ENCODE peak calls at places on chromosomes 4 and X, in eight cellular contexts. M, I, G, O, H, K, U and B are unnamed samples. For H3K36me3, the result is how much of the 10 kb centered on the place peaks cover.

GRCh38 chr4:79650217-79650616 is 242.2 kb upstream of the GK2 start:
- DNase-seq in K (no peak), I (no peak), U (no peak), M (no peak), O (peak), H (peak), G (no peak), B (no peak)

GRCh38 chr4:11597506-11597905 is 168.8 kb upstream of the HS3ST1 start:
- DNase-seq in H (peak), I (no peak), O (no peak), M (no peak), U (no peak), K (no peak), G (no peak), B (no peak)

GRCh38 chrX:72105436-72105835 is 26.3 kb downstream of the RTL5 start:
- DNase-seq in G (no peak), K (no peak), M (no peak), H (no peak), U (no peak), I (no peak), O (no peak), B (no peak)

GRCh38 chrX:132435222-132435621 is 53.6 kb downstream of the MBNL3 start:
- DNase-seq in K (no peak), H (no peak), G (no peak), O (no peak), M (peak), I (no peak), U (no peak), B (peak)

GRCh38 chr4:105551968-105552746 is at the start of gene ARHGEF38:
- DNase-seq in I (no peak), U (peak), H (peak), K (peak), G (peak), O (peak), M (peak), B (peak)

GRCh38 chr4:132180020-132180427 is 969.1 kb upstream of the PCDH10 start:
- DNase-seq in H (peak), U (no peak), M (peak), K (peak), O (peak), G (no peak), I (no peak), B (peak)

GRCh38 chrX:54479471-54480122 is 16.4 kb downstream of the FGD1 start:
- DNase-seq in M (peak), I (no peak), O (no peak), K (no peak), H (no peak), U (peak), G (peak), B (no peak)

GRCh38 chr4:180560896-180561295 is 1682.3 kb upstream of the TENM3 start:
- DNase-seq in U (no peak), O (peak), M (peak), K (no peak), G (no peak), H (peak), I (no peak), B (peak)

GRCh38 chrX:6852869-6853268 is 294.6 kb upstream of the STS start:
- DNase-seq in I (no peak), O (no peak), H (peak), G (no peak), K (no peak), U (no peak), M (no peak), B (no peak)

GRCh38 chr4:82789377-82789776 is 9.2 kb downstream of the SCD5 start:
- DNase-seq in H (no peak), O (no peak), M (no peak), G (no peak), U (no peak), I (no peak), K (no peak), B (no peak)

GRCh38 chrX:104510801-104511200 is 55.2 kb upstream of the IL1RAPL2 start:
- DNase-seq in H (no peak), G (no peak), U (no peak), M (no peak), K (no peak), O (no peak), I (no peak), B (no peak)

GRCh38 chr4:148052448-148052847 is 320.6 kb downstream of the ARHGAP10 start:
- DNase-seq in M (peak), H (no peak), K (no peak), I (no peak), O (no peak), U (peak), G (no peak), B (no peak)

GRCh38 chrX:55008571-55009358 is 8.6 kb downstream of the APEX2 start:
- DNase-seq in M (peak), H (peak), I (no peak), K (no peak), U (no peak), O (peak), G (no peak), B (no peak)

GRCh38 chr4:167966161-167966560 is 126.2 kb upstream of the ANXA10 start:
- DNase-seq in G (no peak), U (peak), I (no peak), K (no peak), O (peak), M (no peak), H (peak), B (no peak)

GRCh38 chr4:188714907-188715306 is 575.7 kb downstream of the TRIML1 start:
- DNase-seq in I (no peak), G (no peak), U (no peak), M (peak), K (peak), H (peak), O (peak), B (peak)

GRCh38 chrX:102599950-102600579 is 750 bp downstream of the ARMCX5 start:
- DNase-seq in I (no peak), M (peak), H (peak), U (peak), O (peak), K (peak), G (no peak), B (peak)

GRCh38 chr4:165428957-165429356 is 50.1 kb downstream of the CPE start:
- DNase-seq in M (no peak), U (no peak), H (no peak), G (no peak), I (no peak), K (no peak), O (no peak), B (no peak)

GRCh38 chr4:165426331-165426730 is 47.5 kb downstream of the CPE start:
- DNase-seq in I (no peak), G (no peak), H (no peak), K (no peak), M (no peak), O (no peak), U (no peak), B (no peak)

GRCh38 chr4:165426769-165427168 is 48.0 kb downstream of the CPE start:
- DNase-seq in G (no peak), I (no peak), O (no peak), H (no peak), U (no peak), K (no peak), M (no peak), B (no peak)

GRCh38 chr4:165425629-165426028 is 46.8 kb downstream of the CPE start:
- DNase-seq in I (no peak), M (no peak), O (no peak), G (no peak), K (no peak), U (no peak), H (no peak), B (no peak)
- H3K36me3 ChIP-seq in I (under half), M (under half), O (under half), G (under half), K (under half), U (under half), H (under half), B (under half)

GRCh38 chr4:3121596-3121995 is 47.1 kb downstream of the HTT start:
- DNase-seq in I (no peak), M (no peak), U (no peak), G (no peak), O (no peak), H (no peak), K (no peak), B (no peak)

GRCh38 chr4:3122081-3122563 is 47.6 kb downstream of the HTT start:
- DNase-seq in G (no peak), O (peak), U (no peak), I (no peak), H (no peak), K (peak), M (peak), B (peak)

GRCh38 chr4:3127129-3127528 is 52.6 kb downstream of the HTT start:
- DNase-seq in U (no peak), O (no peak), M (no peak), K (no peak), I (no peak), G (no peak), H (no peak), B (no peak)

GRCh38 chr4:3123201-3123671 is 48.8 kb downstream of the HTT start:
- DNase-seq in M (peak), U (no peak), O (no peak), G (no peak), K (peak), H (peak), I (no peak), B (peak)

DNA sequence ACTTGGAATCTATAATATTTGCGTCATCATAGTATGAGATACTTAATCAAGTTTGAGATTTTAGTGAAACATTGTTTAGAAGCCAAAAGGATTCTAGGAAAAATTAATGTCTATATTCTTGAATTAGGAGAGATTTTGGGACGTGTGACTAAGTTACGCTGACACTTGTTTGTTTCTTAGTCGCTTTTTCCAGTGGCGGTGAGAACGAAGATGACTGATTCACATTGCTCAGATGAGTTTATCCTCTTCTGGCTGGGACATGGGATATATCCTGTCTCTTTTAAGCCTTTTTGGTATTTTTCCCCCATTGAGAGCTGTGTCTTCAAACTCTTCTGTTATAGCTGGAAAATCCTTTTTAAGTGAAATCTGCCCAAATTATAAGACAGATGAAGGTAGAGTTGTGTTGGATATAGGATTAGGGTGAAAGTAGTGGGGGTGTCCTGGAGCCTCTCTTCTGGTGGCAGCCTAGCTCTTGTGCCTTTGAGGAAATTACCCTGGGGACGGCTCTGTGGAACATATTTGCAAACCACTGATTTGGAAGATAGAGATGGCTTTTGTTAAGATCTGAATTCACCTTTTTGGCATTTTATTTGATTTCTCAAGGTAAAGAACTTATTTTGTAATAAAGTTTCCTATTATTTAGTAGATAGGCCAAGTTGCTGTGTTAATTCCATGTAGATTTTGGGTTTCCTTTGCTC is 49.7 kb downstream of the HTT start:
- DNase-seq in O (no peak), G (no peak), I (no peak), K (no peak), H (no peak), U (no peak), M (peak), B (no peak)
- H3K36me3 ChIP-seq in O (under half), G (under half), I (under half), K (under half), H (under half), U (under half), M (half or more), B (half or more)

GRCh38 chrX:16702700-16703599 is 9.5 kb downstream of the CTPS2 start:
- DNase-seq in G (no peak), U (no peak), K (no peak), M (no peak), H (no peak), O (no peak), I (peak), B (no peak)
- H3K36me3 ChIP-seq in G (under half), U (under half), K (under half), M (under half), H (under half), O (under half), I (under half), B (under half)

GRCh38 chrX:115642895-115643530 is 82.0 kb downstream of the PLS3 start:
- DNase-seq in I (peak), K (peak), G (peak), M (peak), H (peak), O (peak), U (peak), B (peak)
- H3K36me3 ChIP-seq in I (under half), K (under half), G (under half), M (half or more), H (under half), O (under half), U (under half), B (under half)

GRCh38 chr4:8217246-8217511 is 18.1 kb downstream of the SH3TC1 start:
- DNase-seq in K (no peak), I (no peak), H (no peak), M (no peak), O (no peak), G (no peak), U (no peak), B (no peak)
- H3K36me3 ChIP-seq in K (under half), I (under half), H (half or more), M (under half), O (under half), G (under half), U (under half), B (under half)